ENCODE peak calls at places on chromosomes 12 and 14, in four cellular contexts. L, O, A and C are unnamed samples.
A peak's percentile ranks its signal among the peaks of the same experiment; 100 is the strongest.

GRCh38 chr14:68610251-68610793 is 182.5 kb downstream of the ZFP36L1 start:
- DNase-seq in L (no peak), O (peak; percentile 35), A (no peak), C (no peak)

GRCh38 chr12:30095511-30095910 is 311.8 kb upstream of the TMTC1 start:
- DNase-seq in L (no peak), O (no peak), A (no peak), C (no peak)

GRCh38 chr12:3005736-3006135 is 46.5 kb downstream of the TEAD4 start:
- DNase-seq in L (peak; percentile 35), O (no peak), A (no peak), C (no peak)

GRCh38 chr12:108804361-108804949 is 52.9 kb downstream of the SSH1 start:
- DNase-seq in L (peak; percentile 95), O (no peak), A (no peak), C (no peak)

GRCh38 chr12:109111775-109112491 is 4.5 kb upstream of the ACACB start:
- DNase-seq in L (peak; percentile 49), O (peak; percentile 63), A (no peak), C (peak; percentile 53)

GRCh38 chr14:56108057-56108456 is 10.2 kb upstream of the PELI2 start:
- DNase-seq in L (no peak), O (no peak), A (no peak), C (no peak)

GRCh38 chr12:55934343-55934742 is 3.4 kb downstream of the DGKA start:
- DNase-seq in L (no peak), O (no peak), A (no peak), C (no peak)

GRCh38 chr12:26701604-26702215 is 131.3 kb downstream of the ITPR2 start:
- DNase-seq in L (peak; percentile 70), O (peak; percentile 57), A (no peak), C (no peak)

GRCh38 chr14:85248881-85249635 is 280.9 kb upstream of the FLRT2 start:
- DNase-seq in L (peak; percentile 11), O (peak; percentile 45), A (no peak), C (no peak)

GRCh38 chr14:23481362-23481970 is 12.0 kb downstream of the NGDN start:
- DNase-seq in L (peak; percentile 23), O (peak; percentile 54), A (no peak), C (no peak)

GRCh38 chr14:24427537-24428508 is 1.6 kb downstream of the CBLN3 start:
- DNase-seq in L (no peak), O (no peak), A (no peak), C (no peak)

GRCh38 chr12:105995986-105996385 is 142.8 kb downstream of the NUAK1 start:
- DNase-seq in L (peak; percentile 41), O (no peak), A (no peak), C (no peak)

GRCh38 chr14:73721101-73721821 is 7.1 kb upstream of the PNMA1 start:
- DNase-seq in L (no peak), O (no peak), A (peak; percentile 47), C (peak; percentile 94)

GRCh38 chr12:98232753-98233385 is 282.5 kb upstream of the TMPO start:
- DNase-seq in L (no peak), O (no peak), A (no peak), C (no peak)

GRCh38 chr12:11652351-11653040 is 3.0 kb downstream of the ETV6 start:
- DNase-seq in L (peak; percentile 67), O (no peak), A (no peak), C (no peak)

GRCh38 chr14:69539631-69540410 is 34.9 kb downstream of the CCDC177 start:
- DNase-seq in L (peak; percentile 56), O (no peak), A (no peak), C (no peak)

GRCh38 chr12:124906606-124907261 is 7.7 kb downstream of the UBC start:
- DNase-seq in L (peak; percentile 90), O (peak; percentile 96), A (no peak), C (peak; percentile 91)

GRCh38 chr12:24113701-24114100 is 164.2 kb upstream of the SOX5 start:
- DNase-seq in L (peak; percentile 12), O (peak; percentile 40), A (no peak), C (no peak)

GRCh38 chr12:59929091-59929490 is 333.3 kb downstream of the SLC16A7 start:
- DNase-seq in L (peak; percentile 18), O (no peak), A (no peak), C (no peak)

GRCh38 chr12:71504471-71504852 is 64.9 kb downstream of the LGR5 start:
- DNase-seq in L (no peak), O (no peak), A (no peak), C (no peak)

GRCh38 chr14:56342419-56342901 is 224.2 kb downstream of the PELI2 start:
- DNase-seq in L (peak; percentile 86), O (no peak), A (no peak), C (no peak)

GRCh38 chr14:27750096-27750495 is 1016.5 kb upstream of the FOXG1 start:
- DNase-seq in L (no peak), O (no peak), A (no peak), C (no peak)

GRCh38 chr12:56257071-56257470 is 1.1 kb downstream of the ANKRD52 start:
- DNase-seq in L (no peak), O (no peak), A (no peak), C (no peak)

GRCh38 chr14:92426237-92426636 is 87.3 kb upstream of the RIN3 start:
- DNase-seq in L (peak; percentile 50), O (no peak), A (no peak), C (no peak)

GRCh38 chr14:34338056-34338455 is 124.0 kb downstream of the SPTSSA start:
- DNase-seq in L (no peak), O (no peak), A (no peak), C (no peak)

GRCh38 chr12:64054156-64054555 is 167.9 kb downstream of the KICS2 start:
- DNase-seq in L (no peak), O (no peak), A (no peak), C (no peak)

GRCh38 chr14:106141242-106142220 is 615.1 kb downstream of the TMEM121 start:
- DNase-seq in L (no peak), O (no peak), A (no peak), C (no peak)

GRCh38 chr12:59733200-59733599 is 137.4 kb downstream of the SLC16A7 start:
- DNase-seq in L (no peak), O (no peak), A (no peak), C (no peak)

GRCh38 chr12:3231399-3231876 is 154.3 kb downstream of the TSPAN9 start:
- DNase-seq in L (no peak), O (peak; percentile 29), A (no peak), C (peak; percentile 78)

GRCh38 chr14:100191584-100192249 is 32.3 kb upstream of the DEGS2 start:
- DNase-seq in L (no peak), O (no peak), A (no peak), C (no peak)

GRCh38 chr14:24828486-24828885 is 194.5 kb upstream of the GZMB start:
- DNase-seq in L (no peak), O (no peak), A (no peak), C (no peak)

GRCh38 chr14:98325761-98326160 is 946.2 kb downstream of the BCL11B start:
- DNase-seq in L (no peak), O (no peak), A (no peak), C (no peak)

GRCh38 chr14:104975481-104976197 is 2.5 kb downstream of the AHNAK2 start:
- DNase-seq in L (no peak), O (peak; percentile 53), A (no peak), C (peak; percentile 55)

GRCh38 chr12:11568762-11569478 is 80.6 kb upstream of the ETV6 start:
- DNase-seq in L (no peak), O (no peak), A (no peak), C (no peak)

GRCh38 chr14:77491056-77491455 is 7.6 kb downstream of the ISM2 start:
- DNase-seq in L (no peak), O (no peak), A (no peak), C (no peak)

GRCh38 chr12:91896725-91897515 is 248.7 kb downstream of the BTG1 start:
- DNase-seq in L (no peak), O (no peak), A (no peak), C (no peak)

GRCh38 chr12:77433799-77434198 is 368.4 kb upstream of the E2F7 start:
- DNase-seq in L (peak; percentile 6), O (no peak), A (no peak), C (no peak)
- H3K56ac ChIP-seq in L (no peak overlapping the region), O (no peak overlapping the region), A (no peak overlapping the region), C (no peak overlapping the region)

GRCh38 chr12:9607816-9608215 is at the start of gene KLRB1:
- DNase-seq in L (no peak), O (no peak), A (no peak), C (no peak)

GRCh38 chr12:9606247-9606646 is 1.5 kb downstream of the KLRB1 start:
- DNase-seq in L (no peak), O (no peak), A (no peak), C (no peak)

GRCh38 chr12:9605490-9605889 is 2.2 kb downstream of the KLRB1 start:
- DNase-seq in L (no peak), O (no peak), A (no peak), C (no peak)

GRCh38 chr12:9604288-9604687 is 3.4 kb downstream of the KLRB1 start:
- DNase-seq in L (no peak), O (no peak), A (no peak), C (no peak)

GRCh38 chr12:9606736-9607372 is 862 bp downstream of the KLRB1 start:
- DNase-seq in L (no peak), O (no peak), A (no peak), C (no peak)
- H3K56ac ChIP-seq in L (no peak overlapping the region), O (no peak overlapping the region), A (no peak overlapping the region), C (no peak overlapping the region)

GRCh38 chr14:90844321-90844720 is 28.1 kb upstream of the TTC7B start:
- DNase-seq in L (no peak), O (no peak), A (no peak), C (no peak)

GRCh38 chr14:90849787-90850444 is 33.7 kb upstream of the TTC7B start:
- DNase-seq in L (no peak), O (no peak), A (no peak), C (no peak)

GRCh38 chr14:90848944-90849731 is 32.9 kb upstream of the TTC7B start:
- DNase-seq in L (peak; percentile 49), O (no peak), A (no peak), C (no peak)

GRCh38 chr14:90842726-90843125 is 26.5 kb upstream of the TTC7B start:
- DNase-seq in L (no peak), O (no peak), A (no peak), C (no peak)

DNA sequence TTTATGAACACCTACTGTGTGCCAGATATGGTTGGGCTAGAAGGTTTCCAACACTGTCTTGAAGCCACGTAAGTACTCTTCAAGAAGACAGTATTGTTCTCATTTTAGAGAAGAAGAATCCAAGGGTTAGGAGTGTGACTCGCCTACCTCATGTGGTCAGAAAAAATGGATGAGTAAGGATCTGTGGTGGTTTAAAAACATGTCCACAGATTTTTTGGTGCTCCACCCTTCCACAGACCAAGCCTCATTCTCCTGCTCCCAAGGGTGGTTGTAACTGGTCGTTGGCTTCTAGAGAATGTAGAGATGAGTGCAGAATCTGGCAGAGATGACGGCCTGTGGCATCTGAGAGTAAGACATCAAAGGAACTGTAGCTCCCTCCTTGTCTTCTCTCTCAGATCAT is 30.3 kb upstream of the TTC7B start:
- DNase-seq in L (peak; percentile 53), O (no peak), A (no peak), C (no peak)
- H3K56ac ChIP-seq in L (no peak overlapping the region), O (no peak overlapping the region), A (no peak overlapping the region), C (no peak overlapping the region)

DNA sequence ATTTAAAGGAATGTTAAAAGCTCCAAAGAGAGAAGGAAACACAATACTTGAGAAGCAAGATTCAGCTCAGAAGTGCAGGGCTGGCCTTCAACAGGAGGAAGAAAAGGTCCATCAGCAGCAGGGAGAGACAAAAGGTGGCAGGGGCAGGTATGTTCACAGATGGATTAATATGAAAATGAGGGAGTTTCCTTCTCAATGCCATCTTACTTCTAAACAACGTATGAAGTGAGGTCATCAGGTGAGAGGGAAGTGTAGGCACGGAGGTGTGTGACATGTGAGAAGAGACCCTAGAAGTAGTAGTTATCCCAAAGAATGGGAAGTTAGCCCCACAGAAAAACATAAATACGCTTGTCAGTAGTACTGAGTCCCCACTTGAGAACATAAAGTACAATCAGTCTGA is 122.5 kb downstream of the CCER1 start:
- DNase-seq in L (no peak), O (no peak), A (no peak), C (no peak)
- H3K56ac ChIP-seq in L (peak overlapping the region; percentile 6), O (no peak overlapping the region), A (no peak overlapping the region), C (no peak overlapping the region)